ENCODE peak calls at places on chromosome 17, in eight cellular contexts. M is activated CD4-positive, alpha-beta T cell treated with anti-CD3 and anti-CD28 coated beads, Interleukin-2, amount 10 ng/mL, durations not matched to agents 7 days and 5 days; O is activated T-cell treated with anti-CD3 and anti-CD28 coated beads for 48 hours; H is CD4-positive, CD25-positive, alpha-beta regulatory T cell; E is stimulated activated effector memory CD8-positive, alpha-beta T cell treated with anti-CD3 and anti-CD28 coated beads, Interleukin-12 subunit alpha, Interleukin-12 subunit beta, amount 100 ng/mL, for 72 hours; Y is NCI-H1694 treated with DMSO at 0.1 percent for 48 hours; S is NCI-H2029 treated with DMSO at 0.1 percent for 48 hours; G is mammary epithelial cell. U is an unnamed sample.

GRCh38 chr17:6361733-6362132 is 73.2 kb downstream of the AIPL1 start:
- DNase-seq in M (no peak), O (no peak), H (no peak), E (no peak), Y (no peak), S (no peak), G (no peak), U (no peak)

GRCh38 chr17:11996722-11997146 is 541 bp downstream of the ZNF18 start:
- DNase-seq in M (peak), O (no peak), H (no peak), E (no peak), Y (peak), S (peak), G (peak), U (no peak)

GRCh38 chr17:40699359-40699758 is 4.2 kb downstream of the KRT24 start:
- DNase-seq in M (no peak), O (no peak), H (no peak), E (no peak), Y (no peak), S (no peak), G (no peak), U (no peak)

GRCh38 chr17:61410555-61411089 is 11.0 kb downstream of the TBX2 start:
- DNase-seq in M (peak), O (peak), H (peak), E (peak), Y (no peak), S (peak), G (no peak), U (no peak)

GRCh38 chr17:65522751-65523404 is 38.6 kb downstream of the AXIN2 start:
- DNase-seq in M (no peak), O (no peak), H (no peak), E (no peak), Y (no peak), S (no peak), G (no peak), U (no peak)

GRCh38 chr17:58380207-58381123 is 28.5 kb upstream of the SUPT4H1 start:
- DNase-seq in M (no peak), O (no peak), H (no peak), E (no peak), Y (no peak), S (no peak), G (no peak), U (no peak)

GRCh38 chr17:4199818-4200402 is 56.9 kb downstream of the CYB5D2 start:
- DNase-seq in M (peak), O (no peak), H (peak), E (no peak), Y (peak), S (no peak), G (peak), U (no peak)

GRCh38 chr17:4540224-4541040 is 14.8 kb downstream of the MYBBP1A start:
- DNase-seq in M (no peak), O (no peak), H (no peak), E (no peak), Y (peak), S (no peak), G (no peak), U (no peak)

GRCh38 chr17:64146418-64147109 is 16.6 kb upstream of the ERN1 start:
- DNase-seq in M (peak), O (peak), H (peak), E (peak), Y (peak), S (no peak), G (peak), U (no peak)

GRCh38 chr17:4997302-4998026 is at the start of the genes INCA1 and KIF1C:
- DNase-seq in M (peak), O (peak), H (peak), E (peak), Y (peak), S (peak), G (peak), U (no peak)

GRCh38 chr17:79011451-79012147 is 2.0 kb upstream of the CANT1 start:
- DNase-seq in M (no peak), O (no peak), H (no peak), E (no peak), Y (no peak), S (no peak), G (peak), U (no peak)

GRCh38 chr17:2547176-2547575 is 35.5 kb upstream of the METTL16 start:
- DNase-seq in M (no peak), O (no peak), H (no peak), E (no peak), Y (no peak), S (no peak), G (peak), U (no peak)

GRCh38 chr17:28748852-28749515 is 5.2 kb downstream of the TRAF4 start:
- DNase-seq in M (no peak), O (no peak), H (no peak), E (no peak), Y (no peak), S (no peak), G (no peak), U (no peak)

GRCh38 chr17:7355053-7355452 is at the start of gene TMEM95:
- DNase-seq in M (no peak), O (no peak), H (no peak), E (no peak), Y (peak), S (no peak), G (peak), U (no peak)

GRCh38 chr17:78523939-78524655 is 53.1 kb downstream of the DNAH17 start:
- DNase-seq in M (no peak), O (no peak), H (no peak), E (no peak), Y (no peak), S (no peak), G (no peak), U (no peak)

GRCh38 chr17:14044702-14045101 is 24.6 kb upstream of the COX10 start:
- DNase-seq in M (no peak), O (no peak), H (no peak), E (no peak), Y (no peak), S (no peak), G (no peak), U (no peak)

GRCh38 chr17:79661292-79662041 is 50.6 kb upstream of the RBFOX3 start:
- DNase-seq in M (no peak), O (no peak), H (no peak), E (peak), Y (no peak), S (no peak), G (no peak), U (no peak)

GRCh38 chr17:8068736-8069586 is 18.6 kb downstream of the ALOX12B start:
- DNase-seq in M (no peak), O (no peak), H (no peak), E (no peak), Y (no peak), S (no peak), G (no peak), U (no peak)

GRCh38 chr17:40551874-40552768 is 13.2 kb downstream of the CCR7 start:
- DNase-seq in M (no peak), O (no peak), H (no peak), E (no peak), Y (no peak), S (no peak), G (no peak), U (peak)

GRCh38 chr17:44310188-44310587 is 1.8 kb downstream of the RUNDC3A start:
- DNase-seq in M (no peak), O (no peak), H (no peak), E (no peak), Y (no peak), S (no peak), G (no peak), U (no peak)

GRCh38 chr17:20184977-20185619 is 175.9 kb downstream of the SPECC1 start:
- DNase-seq in M (no peak), O (no peak), H (no peak), E (no peak), Y (no peak), S (no peak), G (no peak), U (no peak)

GRCh38 chr17:35726609-35727460 is 4.6 kb upstream of the RASL10B start:
- DNase-seq in M (no peak), O (no peak), H (no peak), E (no peak), Y (no peak), S (no peak), G (peak), U (no peak)

GRCh38 chr17:74528491-74529199 is 2.6 kb downstream of the CD300LB start:
- DNase-seq in M (no peak), O (no peak), H (no peak), E (no peak), Y (no peak), S (no peak), G (no peak), U (no peak)

GRCh38 chr17:28725166-28725659 is 820 bp downstream of the TLCD1 start:
- DNase-seq in M (no peak), O (no peak), H (no peak), E (no peak), Y (peak), S (no peak), G (no peak), U (no peak)

U was measured in NCI-H187 treated with DMSO at 0.1 percent for 48 hours.